ENCODE peak calls at places on chromosome 3, in seven cellular contexts. H, K, C, X, E, Y and T are unnamed samples.

GRCh38 chr3:8964436-8965370 is 1.4 kb upstream of the RAD18 start:
- DNase-seq in H (no peak), K (no peak), C (no peak), X (no peak), E (no peak), Y (peak), T (peak)

GRCh38 chr3:189778340-189778950 is 147.3 kb downstream of the TP63 start:
- DNase-seq in H (no peak), K (no peak), C (no peak), X (no peak), E (no peak), Y (no peak), T (no peak)

GRCh38 chr3:54863366-54863765 is 64.5 kb downstream of the LRTM1 start:
- DNase-seq in H (no peak), K (no peak), C (no peak), X (no peak), E (no peak), Y (no peak), T (no peak)

GRCh38 chr3:65268411-65268810 is 580.6 kb upstream of the ADAMTS9 start:
- DNase-seq in H (no peak), K (no peak), C (no peak), X (no peak), E (no peak), Y (no peak), T (no peak)

GRCh38 chr3:168248383-168249047 is 152.8 kb upstream of the GOLIM4 start:
- DNase-seq in H (peak), K (no peak), C (peak), X (no peak), E (no peak), Y (no peak), T (peak)

GRCh38 chr3:185420762-185421161 is 57.8 kb downstream of the MAP3K13 start:
- DNase-seq in H (peak), K (no peak), C (no peak), X (no peak), E (no peak), Y (no peak), T (no peak)

GRCh38 chr3:43632269-43632733 is 10.5 kb upstream of the ANO10 start:
- DNase-seq in H (no peak), K (no peak), C (no peak), X (no peak), E (no peak), Y (no peak), T (no peak)

GRCh38 chr3:177676947-177677587 is 479.8 kb upstream of the TBL1XR1 start:
- DNase-seq in H (peak), K (no peak), C (peak), X (no peak), E (no peak), Y (no peak), T (peak)

GRCh38 chr3:187725653-187726370 is 19.5 kb downstream of the BCL6 start:
- DNase-seq in H (no peak), K (no peak), C (no peak), X (no peak), E (no peak), Y (no peak), T (no peak)

GRCh38 chr3:14847613-14848541 is 29.1 kb downstream of the FGD5 start:
- DNase-seq in H (no peak), K (no peak), C (no peak), X (no peak), E (peak), Y (no peak), T (peak)

GRCh38 chr3:194476784-194477183 is 10.0 kb downstream of the ATP13A3 start:
- DNase-seq in H (no peak), K (no peak), C (no peak), X (no peak), E (no peak), Y (no peak), T (no peak)